ENCODE peak calls at places on chromosomes 16 and 17, in eight cellular contexts. D, S, O, V, L, W, B and Z are unnamed samples.

GRCh38 chr17:63675231-63675606 is 24.7 kb downstream of the LIMD2 start:
- DNase-seq in V (no peak), B (no peak), O (no peak), W (no peak), D (no peak), L (no peak), S (no peak), Z (no peak)

GRCh38 chr16:52052818-52053217 is 494.1 kb downstream of the TOX3 start:
- DNase-seq in B (no peak), W (no peak), O (no peak), L (no peak), S (no peak), V (no peak), D (no peak), Z (no peak)

GRCh38 chr16:48504216-48504615 is 105.8 kb downstream of the N4BP1 start:
- DNase-seq in O (no peak), L (no peak), V (no peak), D (no peak), B (no peak), W (no peak), S (no peak), Z (peak)

GRCh38 chr17:30290696-30291570 is 811 bp downstream of the BLMH start:
- DNase-seq in V (peak), B (peak), S (peak), L (peak), W (peak), D (peak), O (peak), Z (peak)

GRCh38 chr16:67987460-67988160 is 7.3 kb upstream of the DPEP3 start:
- DNase-seq in D (no peak), O (peak), B (no peak), L (no peak), S (no peak), V (peak), W (peak), Z (no peak)

GRCh38 chr17:15233022-15233805 is 31.9 kb downstream of the PMP22 start:
- DNase-seq in O (no peak), V (no peak), L (no peak), W (no peak), S (no peak), D (peak), B (no peak), Z (no peak)

GRCh38 chr17:7627250-7628121 is at the start of gene SAT2:
- DNase-seq in B (peak), D (peak), S (peak), V (peak), O (peak), L (peak), W (peak), Z (peak)

GRCh38 chr16:85004587-85005205 is 6.6 kb downstream of the ZDHHC7 start:
- DNase-seq in V (no peak), D (peak), B (no peak), W (no peak), S (peak), O (peak), L (no peak), Z (no peak)

GRCh38 chr17:67469208-67469980 is 92.3 kb downstream of the PITPNC1 start:
- DNase-seq in O (no peak), W (no peak), S (no peak), V (no peak), D (no peak), B (no peak), L (no peak), Z (no peak)

GRCh38 chr16:11627822-11628457 is 40.3 kb upstream of the SNN start:
- DNase-seq in D (no peak), B (no peak), S (peak), O (no peak), V (no peak), L (no peak), W (no peak), Z (no peak)

GRCh38 chr17:49217651-49218413 is 7.3 kb downstream of the ABI3 start:
- DNase-seq in V (peak), W (peak), L (no peak), B (peak), D (no peak), S (peak), O (no peak), Z (no peak)

GRCh38 chr17:964881-965280 is 14.7 kb downstream of the NXN start:
- DNase-seq in O (no peak), L (no peak), B (no peak), S (no peak), V (no peak), W (no peak), D (no peak), Z (no peak)

GRCh38 chr17:56592487-56593072 is 919 bp upstream of the NOG start:
- DNase-seq in O (peak), L (peak), S (peak), W (peak), B (peak), V (peak), D (peak), Z (peak)

GRCh38 chr16:31880322-31880979 is 6.8 kb downstream of the ZNF267 start:
- DNase-seq in W (no peak), V (no peak), O (no peak), L (no peak), S (no peak), D (no peak), B (no peak), Z (no peak)

GRCh38 chr16:27516360-27516759 is 33.4 kb downstream of the GTF3C1 start:
- DNase-seq in S (no peak), O (no peak), W (no peak), B (no peak), D (no peak), V (no peak), L (no peak), Z (no peak)

GRCh38 chr17:29617125-29617480 is 5.6 kb downstream of the CORO6 start:
- DNase-seq in W (peak), S (peak), B (peak), V (peak), O (no peak), L (peak), D (peak), Z (peak)

GRCh38 chr17:30495586-30495985 is 18.4 kb downstream of the GOSR1 start:
- DNase-seq in D (no peak), W (no peak), S (no peak), L (no peak), O (no peak), V (no peak), B (no peak), Z (no peak)

GRCh38 chr16:84730406-84731106 is 30.8 kb downstream of the USP10 start:
- DNase-seq in L (no peak), V (peak), D (peak), O (peak), W (peak), S (peak), B (peak), Z (no peak)

GRCh38 chr17:37792787-37793186 is 47.9 kb upstream of the HNF1B start:
- DNase-seq in O (no peak), B (no peak), S (no peak), L (no peak), V (no peak), W (no peak), D (no peak), Z (no peak)

GRCh38 chr17:66441012-66441703 is 138.7 kb downstream of the PRKCA start:
- DNase-seq in O (no peak), W (no peak), L (no peak), B (no peak), D (no peak), S (no peak), V (no peak), Z (no peak)

GRCh38 chr17:40735016-40735415 is 20.1 kb downstream of the KRT25 start:
- DNase-seq in B (no peak), S (no peak), V (no peak), L (no peak), O (no peak), W (no peak), D (no peak), Z (no peak)

GRCh38 chr17:6366144-6366755 is 68.7 kb downstream of the AIPL1 start:
- DNase-seq in B (no peak), D (no peak), L (no peak), W (no peak), V (no peak), S (no peak), O (no peak), Z (no peak)

GRCh38 chr17:65222216-65222738 is 85.1 kb downstream of the RGS9 start:
- DNase-seq in V (no peak), L (no peak), W (no peak), O (no peak), B (no peak), S (no peak), D (no peak), Z (no peak)

GRCh38 chr16:66273644-66274334 is 92.7 kb upstream of the CDH5 start:
- DNase-seq in L (no peak), D (peak), B (no peak), V (no peak), W (peak), S (no peak), O (no peak), Z (peak)

GRCh38 chr17:14926526-14927122 is 338.5 kb downstream of the PMP22 start:
- DNase-seq in L (no peak), S (peak), O (peak), B (peak), D (peak), V (no peak), W (peak), Z (no peak)

GRCh38 chr17:2510559-2510958 is 1.1 kb downstream of the METTL16 start:
- DNase-seq in O (no peak), D (no peak), S (no peak), V (no peak), L (no peak), W (peak), B (no peak), Z (no peak)

GRCh38 chr16:49698931-49699715 is 156.8 kb downstream of the ZNF423 start:
- DNase-seq in W (peak), V (peak), S (no peak), D (no peak), L (no peak), B (no peak), O (peak), Z (peak)

GRCh38 chr17:32875904-32876413 is 965 bp downstream of the MYO1D start:
- DNase-seq in D (no peak), L (no peak), S (no peak), W (no peak), B (no peak), O (no peak), V (no peak), Z (no peak)

GRCh38 chr16:9007177-9007794 is 43.6 kb upstream of the USP7 start:
- DNase-seq in S (no peak), L (no peak), D (no peak), V (no peak), B (no peak), W (no peak), O (no peak), Z (no peak)

GRCh38 chr16:12027558-12027957 is 51.0 kb downstream of the SNX29 start:
- DNase-seq in W (no peak), D (no peak), V (no peak), L (no peak), B (no peak), O (no peak), S (no peak), Z (no peak)

GRCh38 chr17:58097384-58098088 is 14.3 kb downstream of the DYNLL2 start:
- DNase-seq in B (no peak), V (no peak), L (no peak), O (no peak), D (no peak), S (no peak), W (no peak), Z (no peak)

GRCh38 chr17:2799653-2800052 is 3.4 kb downstream of the RAP1GAP2 start:
- DNase-seq in V (peak), D (no peak), B (no peak), S (no peak), W (no peak), O (no peak), L (no peak), Z (no peak)

GRCh38 chr16:86534779-86535605 is 20.0 kb downstream of the MTHFSD start:
- DNase-seq in S (no peak), V (peak), O (no peak), B (no peak), W (no peak), D (no peak), L (no peak), Z (no peak)

GRCh38 chr16:10895053-10895946 is 18.3 kb downstream of the CIITA start:
- DNase-seq in D (no peak), W (no peak), B (peak), S (no peak), O (no peak), L (no peak), V (peak), Z (no peak)

GRCh38 chr17:81019563-81020442 is 15.1 kb upstream of the BAIAP2 start:
- DNase-seq in L (peak), B (no peak), V (no peak), D (no peak), O (no peak), S (no peak), W (no peak), Z (no peak)

GRCh38 chr16:16025214-16025968 is 76.0 kb downstream of the ABCC1 start:
- DNase-seq in S (no peak), W (no peak), L (no peak), B (no peak), V (peak), D (peak), O (no peak), Z (no peak)

GRCh38 chr16:51886456-51886855 is 660.5 kb downstream of the TOX3 start:
- DNase-seq in V (no peak), W (no peak), O (no peak), B (no peak), S (no peak), L (no peak), D (no peak), Z (no peak)

GRCh38 chr17:28953444-28954118 is 2.3 kb upstream of the PHF12 start:
- DNase-seq in S (peak), L (no peak), O (peak), D (peak), B (peak), W (peak), V (no peak), Z (no peak)

GRCh38 chr16:16150878-16151152 is 72.5 kb downstream of the ABCC6 start:
- DNase-seq in O (no peak), S (no peak), L (no peak), D (no peak), B (no peak), V (no peak), W (no peak), Z (no peak)

GRCh38 chr17:45149669-45150603 is 1.7 kb downstream of the HEXIM1 start:
- DNase-seq in V (peak), S (peak), L (peak), B (peak), O (peak), W (peak), D (peak), Z (peak)

GRCh38 chr17:45150911-45151809 is 2.9 kb downstream of the HEXIM1 start:
- DNase-seq in W (no peak), L (no peak), D (no peak), S (no peak), V (no peak), B (no peak), O (no peak), Z (no peak)

GRCh38 chr17:45155483-45155882 is 6.2 kb upstream of the HEXIM2 start:
- DNase-seq in D (no peak), O (no peak), W (no peak), B (no peak), L (no peak), V (no peak), S (no peak), Z (no peak)

GRCh38 chr17:45156242-45156641 is 5.4 kb upstream of the HEXIM2 start:
- DNase-seq in L (no peak), V (no peak), S (no peak), W (no peak), B (no peak), D (no peak), O (no peak), Z (no peak)

DNA sequence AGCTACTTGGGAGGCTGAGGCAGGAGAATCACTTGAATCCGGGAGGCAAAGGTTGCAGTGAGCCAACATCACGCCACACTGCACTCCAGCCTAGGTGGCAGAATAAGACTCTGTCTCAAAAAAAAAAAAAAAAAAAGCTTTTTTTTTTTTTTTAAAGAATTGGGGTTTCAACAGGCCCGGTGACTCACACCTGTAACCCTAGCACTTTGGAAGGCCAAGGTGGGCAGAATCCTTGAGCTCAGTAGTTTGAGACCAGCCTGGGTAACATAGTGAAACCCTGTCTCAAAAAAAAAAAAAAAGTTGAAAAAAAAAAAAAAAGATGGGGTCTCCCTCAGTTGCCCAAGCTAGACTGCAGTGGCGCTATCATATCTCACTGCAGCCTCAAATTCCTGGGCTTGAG is 6.6 kb upstream of the HEXIM2 start:
- DNase-seq in W (no peak), V (no peak), B (no peak), S (no peak), L (no peak), O (no peak), D (no peak), Z (no peak)
- TF ChIP-seq POLR2A in W (no peak), V (no peak), B (no peak), S (no peak), L (no peak), O (no peak), D (no peak), Z (no peak)

GRCh38 chr16:56610017-56610608 is 1.7 kb downstream of the MT2A start:
- DNase-seq in O (peak), V (peak), D (peak), S (peak), L (peak), B (peak), W (peak), Z (no peak)
- TF ChIP-seq POLR2A in O (no peak), V (peak), D (no peak), S (no peak), L (no peak), B (peak), W (peak), Z (peak)

GRCh38 chr17:41967141-41967920 is 736 bp downstream of the CNP start:
- DNase-seq in W (peak), O (no peak), S (no peak), V (no peak), L (no peak), B (peak), D (no peak), Z (no peak)
- TF ChIP-seq POLR2A in W (no peak), O (no peak), S (no peak), V (no peak), L (no peak), B (no peak), D (no peak), Z (no peak)

GRCh38 chr16:28538733-28539596 is at the start of gene NUPR1:
- DNase-seq in W (peak), L (peak), D (peak), B (peak), O (peak), V (peak), S (peak), Z (peak)
- TF ChIP-seq POLR2A in W (peak), L (no peak), D (no peak), B (peak), O (peak), V (peak), S (peak), Z (peak)